ENCODE peak calls at places on chromosome 16, in six cellular contexts. T is GM04503; C is DMS79 treated with DMSO at 0.1 percent for 48 hours; I is NCI-H460; D is effector memory CD8-positive, alpha-beta T cell; L is stimulated activated CD4-positive, alpha-beta T cell treated with anti-CD3 and anti-CD28 coated beads, Interleukin-1b, Interleukin-23, amount 100 ng/mL, for 24 hours. Z is an unnamed sample.

GRCh38 chr16:27972500-27972899 is 91.0 kb downstream of the GSG1L start:
- DNase-seq in T (no peak), C (no peak), I (peak; percentile 55), D (peak; percentile 27), L (peak; percentile 17), Z (no peak)

GRCh38 chr16:54510619-54511018 is 224.0 kb upstream of the IRX3 start:
- DNase-seq in T (no peak), C (no peak), I (no peak), D (no peak), L (no peak), Z (no peak)

GRCh38 chr16:12754824-12755543 is 48.7 kb downstream of the CPPED1 start:
- DNase-seq in T (peak; percentile 25), C (no peak), I (no peak), D (no peak), L (no peak), Z (no peak)

GRCh38 chr16:8720080-8720966 is 45.9 kb downstream of the ABAT start:
- DNase-seq in T (no peak), C (peak; percentile 86), I (no peak), D (no peak), L (no peak), Z (no peak)

GRCh38 chr16:57704905-57705852 is 10.6 kb downstream of the DRC7 start:
- DNase-seq in T (no peak), C (no peak), I (no peak), D (no peak), L (no peak), Z (no peak)

GRCh38 chr16:6682142-6682811 is 650.4 kb upstream of the RBFOX1 start:
- DNase-seq in T (no peak), C (no peak), I (peak; percentile 20), D (no peak), L (no peak), Z (no peak)

GRCh38 chr16:11603331-11603750 is 16.6 kb upstream of the LITAF start:
- DNase-seq in T (no peak), C (no peak), I (no peak), D (no peak), L (no peak), Z (no peak)

GRCh38 chr16:69520800-69521602 is 44.8 kb upstream of the NFAT5 start:
- DNase-seq in T (no peak), C (no peak), I (no peak), D (no peak), L (peak; percentile 21), Z (no peak)

GRCh38 chr16:77816293-77816692 is 27.9 kb downstream of the VAT1L start:
- DNase-seq in T (no peak), C (peak; percentile 13), I (no peak), D (no peak), L (no peak), Z (no peak)

GRCh38 chr16:55248494-55248893 is 75.5 kb upstream of the IRX6 start:
- DNase-seq in T (no peak), C (no peak), I (no peak), D (no peak), L (no peak), Z (no peak)

GRCh38 chr16:11393861-11394592 is 48.8 kb downstream of the RMI2 start:
- DNase-seq in T (no peak), C (no peak), I (no peak), D (no peak), L (no peak), Z (no peak)

GRCh38 chr16:74922150-74923138 is 62.5 kb downstream of the WDR59 start:
- DNase-seq in T (no peak), C (no peak), I (no peak), D (no peak), L (no peak), Z (no peak)

GRCh38 chr16:73125860-73126259 is 77.9 kb upstream of the ZFHX3 start:
- DNase-seq in T (peak; percentile 69), C (no peak), I (no peak), D (no peak), L (no peak), Z (no peak)

GRCh38 chr16:30557397-30557949 is 701 bp downstream of the ZNF764 start:
- DNase-seq in T (no peak), C (no peak), I (no peak), D (no peak), L (no peak), Z (peak; percentile 23)

Z was measured in psoas muscle.